ENCODE peak calls at places on chromosome 14, in eight cellular contexts. W, G, F, A, N, V, S and M are unnamed samples.

GRCh38 chr14:71142375-71143038 is 235.2 kb downstream of the PCNX1 start:
- DNase-seq in N (no peak), A (no peak), G (no peak), S (no peak), W (no peak), F (no peak), V (peak), M (peak)

GRCh38 chr14:103624860-103625259 is 4.2 kb upstream of the KLC1 start:
- DNase-seq in W (peak), S (no peak), N (peak), A (peak), V (no peak), G (no peak), F (peak), M (peak)

GRCh38 chr14:55715889-55716288 is 135.9 kb downstream of the KTN1 start:
- DNase-seq in S (no peak), F (no peak), V (no peak), W (no peak), N (no peak), A (no peak), G (no peak), M (peak)

GRCh38 chr14:32697704-32698103 is 241.0 kb upstream of the NPAS3 start:
- DNase-seq in S (no peak), V (no peak), N (no peak), A (no peak), W (no peak), G (no peak), F (no peak), M (peak)

GRCh38 chr14:21191809-21192446 is 36.1 kb upstream of the OR5AU1 start:
- DNase-seq in G (peak), N (peak), W (peak), F (peak), A (peak), S (peak), V (no peak), M (no peak)

GRCh38 chr14:64801046-64801445 is 78.7 kb downstream of the SPTB start:
- DNase-seq in S (no peak), F (no peak), G (no peak), V (no peak), A (no peak), N (no peak), W (no peak), M (no peak)

GRCh38 chr14:62445570-62445969 is 599.7 kb downstream of the KCNH5 start:
- DNase-seq in V (no peak), S (no peak), F (no peak), A (no peak), G (no peak), W (no peak), N (no peak), M (no peak)

GRCh38 chr14:59707778-59708635 is 131.4 kb upstream of the CCDC175 start:
- DNase-seq in N (peak), F (no peak), V (no peak), S (no peak), W (no peak), G (no peak), A (no peak), M (no peak)

GRCh38 chr14:37122288-37122687 is 50.1 kb downstream of the SLC25A21 start:
- DNase-seq in F (peak), W (peak), N (no peak), S (no peak), A (peak), V (no peak), G (no peak), M (peak)

GRCh38 chr14:37843969-37844607 is 248.7 kb downstream of the TTC6 start:
- DNase-seq in F (no peak), A (no peak), W (no peak), G (no peak), N (no peak), V (no peak), S (no peak), M (no peak)

GRCh38 chr14:54085841-54086240 is 129.2 kb upstream of the BMP4 start:
- DNase-seq in N (no peak), V (no peak), F (no peak), G (no peak), A (no peak), W (no peak), S (no peak), M (no peak)

GRCh38 chr14:96090441-96091148 is 51.4 kb downstream of the C14orf132 start:
- DNase-seq in A (no peak), W (no peak), F (no peak), G (no peak), V (no peak), N (peak), S (no peak), M (peak)

GRCh38 chr14:85223667-85224066 is 306.3 kb upstream of the FLRT2 start:
- DNase-seq in G (no peak), F (no peak), W (no peak), S (no peak), N (no peak), A (no peak), V (no peak), M (no peak)

GRCh38 chr14:69573841-69574265 is 818 bp downstream of the CCDC177 start:
- DNase-seq in W (no peak), V (no peak), A (no peak), G (peak), S (peak), F (no peak), N (no peak), M (no peak)

GRCh38 chr14:102437997-102438922 is 71.3 kb downstream of the ANKRD9 start:
- DNase-seq in W (peak), V (peak), G (peak), S (peak), A (peak), F (peak), N (peak), M (peak)

GRCh38 chr14:34043627-34044372 is 92.9 kb upstream of the EGLN3 start:
- DNase-seq in A (peak), F (peak), V (peak), G (no peak), W (peak), N (no peak), S (no peak), M (no peak)

GRCh38 chr14:79576434-79576833 is 634.9 kb downstream of the DIO2 start:
- DNase-seq in G (no peak), F (no peak), W (no peak), V (no peak), S (no peak), A (no peak), N (no peak), M (peak)

GRCh38 chr14:104295681-104296387 is 157.4 kb downstream of the KIF26A start:
- DNase-seq in N (no peak), V (no peak), S (no peak), W (no peak), F (no peak), G (peak), A (no peak), M (no peak)

GRCh38 chr14:53549956-53550355 is 396.8 kb upstream of the DDHD1 start:
- DNase-seq in G (no peak), F (no peak), S (no peak), N (no peak), A (no peak), V (no peak), W (no peak), M (no peak)

GRCh38 chr14:106657460-106657859 is 1131.1 kb downstream of the TMEM121 start:
- DNase-seq in S (no peak), V (no peak), F (no peak), W (no peak), N (peak), G (no peak), A (no peak), M (no peak)

GRCh38 chr14:100892496-100893227 is 10.9 kb downstream of the RTL1 start:
- DNase-seq in S (no peak), F (no peak), A (no peak), N (no peak), V (no peak), W (no peak), G (peak), M (no peak)

GRCh38 chr14:53807580-53807979 is 149.0 kb downstream of the BMP4 start:
- DNase-seq in V (no peak), S (no peak), A (no peak), F (peak), G (no peak), N (no peak), W (no peak), M (no peak)

GRCh38 chr14:71883094-71883493 is 49.1 kb upstream of the RGS6 start:
- DNase-seq in A (no peak), F (no peak), N (no peak), W (no peak), S (no peak), V (no peak), G (no peak), M (no peak)

GRCh38 chr14:88667555-88668273 is 104.9 kb downstream of the ZC3H14 start:
- DNase-seq in F (peak), S (peak), N (peak), V (peak), W (peak), G (peak), A (peak), M (peak)
- TF ChIP-seq USF2 in F (no peak), S (no peak), N (no peak), V (no peak), W (no peak), G (no peak), A (no peak), M (no peak)

GRCh38 chr14:91244501-91244901 is at the start of gene GPR68:
- DNase-seq in W (no peak), S (peak), F (no peak), N (peak), G (peak), V (no peak), A (no peak), M (peak)
- TF ChIP-seq USF2 in W (no peak), S (no peak), F (no peak), N (no peak), G (no peak), V (no peak), A (no peak), M (no peak)

DNA sequence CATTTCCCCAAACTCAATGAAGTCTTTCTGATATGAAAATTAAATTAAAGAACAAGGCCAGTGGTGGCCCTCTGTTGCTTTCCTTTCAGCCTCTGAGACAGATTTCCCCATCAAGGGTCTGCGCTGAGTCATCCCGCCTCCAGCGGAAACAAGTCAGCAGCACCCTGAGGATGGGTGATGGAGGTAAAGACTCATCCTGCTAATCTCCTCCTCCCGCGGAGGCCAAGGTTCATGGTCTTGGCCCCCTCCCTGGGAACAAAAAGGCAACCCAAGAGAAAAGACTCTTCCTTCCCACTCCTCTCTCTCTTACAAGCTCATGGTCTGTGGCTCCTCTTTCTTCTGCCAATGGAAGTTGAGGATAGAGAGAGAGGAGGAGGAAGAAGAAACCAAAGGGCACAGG is 9.0 kb upstream of the NUMB start:
- DNase-seq in W (no peak), S (no peak), V (no peak), A (peak), G (no peak), F (no peak), N (no peak), M (peak)
- TF ChIP-seq USF2 in W (no peak), S (no peak), V (no peak), A (no peak), G (no peak), F (no peak), N (no peak), M (no peak)

DNA sequence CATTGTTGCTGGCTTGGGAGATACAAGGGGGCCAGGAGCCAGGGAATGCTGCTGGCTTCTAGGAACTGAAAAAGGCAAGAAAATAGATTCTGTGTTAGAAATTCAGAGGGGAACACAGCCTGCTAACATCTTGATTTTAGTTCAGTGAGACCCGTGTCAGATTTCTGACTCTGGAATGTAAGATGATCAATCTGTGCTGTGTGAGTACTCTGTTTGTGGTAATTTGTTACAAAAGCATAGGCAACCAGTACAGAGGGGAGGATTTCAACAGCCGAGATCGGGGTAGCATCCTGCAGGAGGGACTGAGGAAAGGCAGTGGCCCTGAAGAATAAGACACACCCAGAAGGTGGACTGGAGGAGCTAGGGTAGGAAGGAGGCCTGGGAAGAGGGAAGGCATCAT is 410.0 kb upstream of the CCDC196 start:
- DNase-seq in N (no peak), S (no peak), G (no peak), A (no peak), F (no peak), V (no peak), W (no peak), M (no peak)
- TF ChIP-seq USF2 in N (no peak), S (no peak), G (no peak), A (no peak), F (no peak), V (no peak), W (no peak), M (no peak)

GRCh38 chr14:68421116-68421515 is 371.8 kb downstream of the ZFP36L1 start:
- DNase-seq in F (no peak), A (peak), G (no peak), S (no peak), V (no peak), W (no peak), N (no peak), M (no peak)
- TF ChIP-seq USF2 in F (no peak), A (no peak), G (no peak), S (no peak), V (no peak), W (no peak), N (no peak), M (no peak)

GRCh38 chr14:105377555-105378182 is 20.7 kb upstream of the TEX22 start:
- DNase-seq in F (no peak), W (no peak), S (no peak), N (no peak), G (peak), A (no peak), V (no peak), M (no peak)
- TF ChIP-seq USF2 in F (no peak), W (no peak), S (no peak), N (no peak), G (no peak), A (no peak), V (no peak), M (no peak)

GRCh38 chr14:51431033-51431709 is 191.1 kb downstream of the TMX1 start:
- DNase-seq in A (no peak), V (no peak), F (peak), W (no peak), S (no peak), N (no peak), G (no peak), M (no peak)
- TF ChIP-seq USF2 in A (no peak), V (no peak), F (no peak), W (no peak), S (no peak), N (no peak), G (no peak), M (no peak)

GRCh38 chr14:58625438-58625837 is 12.3 kb upstream of the DACT1 start:
- DNase-seq in V (no peak), A (no peak), F (no peak), G (no peak), W (no peak), S (no peak), N (no peak), M (no peak)
- TF ChIP-seq USF2 in V (no peak), A (no peak), F (no peak), G (no peak), W (no peak), S (no peak), N (no peak), M (no peak)

GRCh38 chr14:76928301-76928700 is 100.2 kb downstream of the IRF2BPL start:
- DNase-seq in W (no peak), V (no peak), N (no peak), S (no peak), G (no peak), F (no peak), A (no peak), M (no peak)

GRCh38 chr14:76929927-76930326 is 98.6 kb downstream of the IRF2BPL start:
- DNase-seq in F (no peak), V (no peak), A (peak), G (no peak), S (no peak), W (no peak), N (no peak), M (no peak)

GRCh38 chr14:76924363-76925151 is 98.3 kb downstream of the LRRC74A start:
- DNase-seq in S (peak), A (no peak), N (peak), F (peak), W (no peak), V (no peak), G (peak), M (no peak)

GRCh38 chr14:76923422-76924362 is 97.5 kb downstream of the LRRC74A start:
- DNase-seq in W (no peak), N (no peak), V (no peak), G (no peak), S (peak), F (no peak), A (no peak), M (no peak)

GRCh38 chr14:76926521-76927251 is 100.5 kb downstream of the LRRC74A start:
- DNase-seq in W (no peak), V (no peak), F (no peak), G (no peak), N (peak), S (no peak), A (no peak), M (peak)
- TF ChIP-seq USF2 in W (no peak), V (no peak), F (no peak), G (no peak), N (no peak), S (no peak), A (no peak), M (no peak)